ENCODE peak calls at places on chromosome 7, in seven cellular contexts. C is PC-3, Z is fibroblast of lung, T is psoas muscle, H is tibial nerve, G is lower lobe of right lung, L is heart right ventricle. M is an unnamed sample.

GRCh38 chr7:77935652-77936348 is 137.2 kb downstream of the PHTF2 start:
- DNase-seq in C (peak), Z (peak), T (no peak), H (no peak), G (no peak), L (no peak), M (no peak)

GRCh38 chr7:25402528-25402927 is 174.2 kb upstream of the NPVF start:
- DNase-seq in C (no peak), Z (no peak), T (no peak), H (no peak), G (no peak), L (no peak), M (no peak)

GRCh38 chr7:117227091-117227490 is 95.8 kb downstream of the WNT2 start:
- DNase-seq in C (no peak), Z (peak), T (no peak), H (no peak), G (no peak), L (no peak), M (no peak)

GRCh38 chr7:132580277-132580676 is 4.0 kb upstream of the PLXNA4 start:
- DNase-seq in C (peak), Z (no peak), T (no peak), H (no peak), G (no peak), L (no peak), M (no peak)

GRCh38 chr7:154371424-154371823 is 319.2 kb downstream of the DPP6 start:
- DNase-seq in C (no peak), Z (no peak), T (no peak), H (no peak), G (no peak), L (no peak), M (no peak)

GRCh38 chr7:112427984-112428383 is 22.3 kb upstream of the IFRD1 start:
- DNase-seq in C (no peak), Z (no peak), T (no peak), H (no peak), G (no peak), L (no peak), M (no peak)

GRCh38 chr7:129271500-129272355 is 46.9 kb downstream of the AHCYL2 start:
- DNase-seq in C (peak), Z (peak), T (no peak), H (peak), G (no peak), L (no peak), M (no peak)

GRCh38 chr7:64869912-64870562 is 33.0 kb upstream of the ZNF273 start:
- DNase-seq in C (no peak), Z (no peak), T (no peak), H (peak), G (no peak), L (no peak), M (no peak)

GRCh38 chr7:149809215-149809614 is 29.0 kb upstream of the ZNF862 start:
- DNase-seq in C (no peak), Z (no peak), T (no peak), H (no peak), G (no peak), L (peak), M (peak)

GRCh38 chr7:149813254-149814035 is 24.7 kb upstream of the ZNF862 start:
- DNase-seq in C (no peak), Z (no peak), T (no peak), H (no peak), G (no peak), L (no peak), M (peak)

GRCh38 chr7:149811831-149812490 is 26.2 kb upstream of the ZNF862 start:
- DNase-seq in C (no peak), Z (no peak), T (no peak), H (no peak), G (no peak), L (no peak), M (no peak)

GRCh38 chr7:149808311-149808710 is 29.9 kb upstream of the ZNF862 start:
- DNase-seq in C (no peak), Z (no peak), T (no peak), H (no peak), G (no peak), L (no peak), M (peak)

GRCh38 chr7:149811221-149811620 is 27.0 kb upstream of the ZNF862 start:
- DNase-seq in C (no peak), Z (peak), T (no peak), H (no peak), G (no peak), L (no peak), M (no peak)
- TF ChIP-seq CTCF in C (peak), Z (peak), T (no peak), H (no peak), G (no peak), L (no peak), M (no peak)

DNA sequence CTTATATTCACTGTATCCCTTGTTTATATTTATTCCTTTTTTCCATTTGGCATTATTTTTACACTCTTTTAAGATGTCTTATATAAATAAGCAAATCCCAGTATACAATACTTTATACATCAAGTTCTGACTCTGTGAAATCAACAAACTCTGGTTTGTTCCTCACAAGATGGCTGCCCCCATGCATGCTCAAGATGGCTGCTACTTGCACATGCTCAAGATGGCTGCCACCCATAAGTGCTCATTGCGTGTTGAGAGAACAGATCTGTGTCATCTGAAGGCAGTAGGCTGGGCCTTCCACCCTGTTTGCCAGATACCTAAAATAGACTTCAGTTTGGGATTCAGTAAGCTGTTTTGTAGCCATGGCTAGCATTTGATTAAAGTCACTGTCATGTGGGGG is 666.2 kb downstream of the TYW1 start:
- DNase-seq in C (no peak), Z (no peak), T (no peak), H (no peak), G (no peak), L (no peak), M (no peak)
- H3K4me3 ChIP-seq in C (no peak), Z (no peak), T (no peak), H (no peak), G (no peak), L (no peak), M (no peak)

GRCh38 chr7:123749537-123749857 is 694 bp upstream of the WASL start:
- DNase-seq in C (peak), Z (peak), T (no peak), H (peak), G (peak), L (peak), M (no peak)
- TF ChIP-seq CTCF in C (no peak), Z (peak), T (no peak), H (no peak), G (no peak), L (peak), M (no peak)

GRCh38 chr7:44633254-44634186 is 27.1 kb downstream of the OGDH start:
- DNase-seq in C (peak), Z (peak), T (peak), H (peak), G (peak), L (peak), M (peak)
- H3K4me3 ChIP-seq in C (no peak), Z (no peak), T (no peak), H (no peak), G (no peak), L (no peak), M (no peak)

GRCh38 chr7:1419688-1420087 is 39.6 kb downstream of the MICALL2 start:
- DNase-seq in C (no peak), Z (no peak), T (no peak), H (no peak), G (no peak), L (no peak), M (peak)
- TF ChIP-seq CTCF in C (no peak), Z (no peak), T (no peak), H (no peak), G (no peak), L (no peak), M (no peak)